ENCODE peak calls at places on chromosomes 3 and 15, in four cellular contexts. K is adrenal gland, S is spleen, C is A549. B is an unnamed sample.

GRCh38 chr3:50161320-50161719 is 6.2 kb downstream of the SEMA3F start:
- DNase-seq in K (no peak), S (no peak), C (no peak), B (no peak)

GRCh38 chr3:53815067-53815466 is 31.2 kb downstream of the CHDH start:
- DNase-seq in K (no peak), S (no peak), C (no peak), B (no peak)

GRCh38 chr3:13599887-13600450 is 51.0 kb downstream of the FBLN2 start:
- DNase-seq in K (no peak), S (peak), C (no peak), B (no peak)

GRCh38 chr15:71160976-71161375 is 45.7 kb downstream of the THSD4 start:
- DNase-seq in K (no peak), S (no peak), C (no peak), B (no peak)

GRCh38 chr15:31236184-31237041 is 90.2 kb upstream of the KLF13 start:
- DNase-seq in K (peak), S (peak), C (peak), B (no peak)

GRCh38 chr3:38327335-38328009 is 19.1 kb upstream of the XYLB start:
- DNase-seq in K (no peak), S (no peak), C (no peak), B (no peak)

GRCh38 chr15:94670436-94671034 is 439.2 kb downstream of the MCTP2 start:
- DNase-seq in K (no peak), S (no peak), C (peak), B (peak)

GRCh38 chr15:75659928-75660645 is 12.4 kb downstream of the SNX33 start:
- DNase-seq in K (no peak), S (no peak), C (no peak), B (no peak)

GRCh38 chr15:77037475-77038209 is 33.3 kb downstream of the TSPAN3 start:
- DNase-seq in K (no peak), S (peak), C (no peak), B (no peak)

GRCh38 chr15:100783760-100784492 is 95.7 kb upstream of the ALDH1A3 start:
- DNase-seq in K (no peak), S (no peak), C (no peak), B (no peak)

GRCh38 chr3:167032267-167032876 is 347.7 kb downstream of the ZBBX start:
- DNase-seq in K (no peak), S (no peak), C (no peak), B (peak)
- TF ChIP-seq CTCF in K (peak), S (no peak), C (peak), B (peak)

DNA sequence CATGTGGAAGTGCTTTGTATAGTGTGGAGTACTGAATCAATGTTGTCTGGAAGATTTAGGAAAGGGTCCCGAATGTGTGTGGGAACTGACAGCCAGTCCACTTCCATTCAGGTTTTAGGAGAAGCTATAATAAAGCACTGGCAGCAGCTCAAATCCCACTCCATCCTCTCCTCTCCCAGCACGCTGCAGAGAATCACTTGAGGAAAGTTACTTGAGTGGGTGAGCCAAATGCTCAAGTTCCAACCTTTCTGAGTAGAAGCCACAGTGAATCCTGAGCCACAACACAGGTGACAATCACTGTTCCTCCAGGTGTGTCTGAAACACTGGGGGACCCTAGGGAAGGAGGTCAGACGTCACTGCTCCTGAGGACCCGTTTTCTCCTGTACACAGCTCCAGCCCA is 106.5 kb downstream of the TIGIT start:
- DNase-seq in K (no peak), S (no peak), C (no peak), B (no peak)
- H3K4me3 ChIP-seq in K (no peak), S (no peak), C (no peak), B (no peak)

GRCh38 chr15:73755481-73755880 is 2.3 kb upstream of the INSYN1 start:
- DNase-seq in K (no peak), S (no peak), C (no peak), B (no peak)
- TF ChIP-seq CTCF in K (no peak), S (no peak), C (no peak), B (no peak)

GRCh38 chr15:92917606-92918407 is 17.7 kb downstream of the CHD2 start:
- DNase-seq in K (peak), S (peak), C (peak), B (peak)

GRCh38 chr15:92920595-92921169 is 20.6 kb downstream of the CHD2 start:
- DNase-seq in K (no peak), S (no peak), C (no peak), B (no peak)

GRCh38 chr15:92924216-92924615 is 24.1 kb downstream of the CHD2 start:
- DNase-seq in K (no peak), S (no peak), C (no peak), B (no peak)

GRCh38 chr15:92922405-92923002 is 22.4 kb downstream of the CHD2 start:
- DNase-seq in K (no peak), S (no peak), C (no peak), B (no peak)

GRCh38 chr15:92921215-92922131 is 21.3 kb downstream of the CHD2 start:
- DNase-seq in K (no peak), S (no peak), C (no peak), B (no peak)
- H3K4me3 ChIP-seq in K (no peak), S (no peak), C (no peak), B (no peak)

GRCh38 chr3:89113344-89113743 is 5.9 kb downstream of the EPHA3 start:
- DNase-seq in K (no peak), S (no peak), C (no peak), B (no peak)

GRCh38 chr3:89113887-89114840 is 6.7 kb downstream of the EPHA3 start:
- DNase-seq in K (peak), S (peak), C (no peak), B (no peak)

GRCh38 chr3:89116486-89116885 is 9.1 kb downstream of the EPHA3 start:
- DNase-seq in K (no peak), S (no peak), C (no peak), B (no peak)

GRCh38 chr3:89114841-89115223 is 7.4 kb downstream of the EPHA3 start:
- DNase-seq in K (no peak), S (no peak), C (no peak), B (no peak)
- TF ChIP-seq CTCF in K (no peak), S (no peak), C (no peak), B (no peak)